ENCODE peak calls at places on chromosomes 13 and 19, in six cellular contexts. L is fibroblast of the aortic adventitia, S is BJ, G is DND-41, R is GM12864, B is PC-9. J is an unnamed sample.

GRCh38 chr13:76791290-76791664 is 94.9 kb downstream of the KCTD12 start:
- DNase-seq in L (no peak), S (no peak), G (no peak), R (no peak), B (no peak), J (no peak)

GRCh38 chr13:25657062-25657588 is 285.4 kb downstream of the ATP8A2 start:
- DNase-seq in L (no peak), S (no peak), G (no peak), R (no peak), B (no peak), J (no peak)

GRCh38 chr19:19426799-19427198 is 21.3 kb downstream of the GATAD2A start:
- DNase-seq in L (no peak), S (no peak), G (no peak), R (no peak), B (no peak), J (no peak)

GRCh38 chr13:33846306-33847062 is 28.5 kb downstream of the RFC3 start:
- DNase-seq in L (no peak), S (no peak), G (no peak), R (no peak), B (no peak), J (no peak)

GRCh38 chr13:38607136-38607535 is 79.7 kb upstream of the FREM2 start:
- DNase-seq in L (no peak), S (no peak), G (no peak), R (no peak), B (no peak), J (no peak)

GRCh38 chr13:67792151-67792665 is 562.1 kb upstream of the PCDH9 start:
- DNase-seq in L (no peak), S (no peak), G (no peak), R (no peak), B (no peak), J (no peak)

GRCh38 chr19:18364826-18365528 is 21.0 kb upstream of the GDF15 start:
- DNase-seq in L (peak; percentile 100), S (peak; percentile 99), G (peak; percentile 16), R (no peak), B (peak; percentile 100), J (peak; percentile 98)

GRCh38 chr13:113937073-113937472 is 36.8 kb downstream of the C13orf46 start:
- DNase-seq in L (no peak), S (no peak), G (no peak), R (no peak), B (no peak), J (no peak)

GRCh38 chr13:112246731-112247470 is 129.3 kb upstream of the SPACA7 start:
- DNase-seq in L (no peak), S (no peak), G (no peak), R (no peak), B (no peak), J (no peak)

GRCh38 chr19:45825263-45825605 is 10.1 kb upstream of the RSPH6A start:
- DNase-seq in L (no peak), S (no peak), G (no peak), R (no peak), B (no peak), J (no peak)

GRCh38 chr13:23921451-23921888 is 24.2 kb upstream of the C1QTNF9B start:
- DNase-seq in L (peak; percentile 73), S (no peak), G (no peak), R (no peak), B (peak; percentile 43), J (peak; percentile 60)

GRCh38 chr13:79589605-79590511 is 108.9 kb downstream of the NDFIP2 start:
- DNase-seq in L (peak; percentile 54), S (no peak), G (no peak), R (no peak), B (peak; percentile 70), J (no peak)

GRCh38 chr13:23621316-23621645 is 51.1 kb downstream of the TNFRSF19 start:
- DNase-seq in L (peak; percentile 42), S (peak; percentile 57), G (no peak), R (no peak), B (no peak), J (peak; percentile 89)

GRCh38 chr19:5022066-5022860 is 53.4 kb downstream of the KDM4B start:
- DNase-seq in L (no peak), S (no peak), G (no peak), R (no peak), B (no peak), J (no peak)

GRCh38 chr19:37920591-37921450 is 13.8 kb downstream of the SIPA1L3 start:
- DNase-seq in L (no peak), S (no peak), G (no peak), R (no peak), B (no peak), J (no peak)

GRCh38 chr13:53778937-53779336 is 750.3 kb downstream of the OLFM4 start:
- DNase-seq in L (no peak), S (no peak), G (no peak), R (no peak), B (no peak), J (no peak)

GRCh38 chr19:39927524-39928356 is 6.7 kb downstream of the FCGBP start:
- DNase-seq in L (no peak), S (no peak), G (no peak), R (no peak), B (no peak), J (no peak)

GRCh38 chr13:36919206-36919832 is 719 bp downstream of the SMAD9 start:
- DNase-seq in L (peak; percentile 33), S (no peak), G (no peak), R (no peak), B (no peak), J (peak; percentile 28)

GRCh38 chr19:47228937-47229673 is 1.9 kb downstream of the BBC3 start:
- DNase-seq in L (peak; percentile 56), S (no peak), G (peak; percentile 33), R (no peak), B (peak; percentile 38), J (peak; percentile 36)

GRCh38 chr19:45311640-45312039 is 11.0 kb downstream of the CKM start:
- DNase-seq in L (no peak), S (no peak), G (no peak), R (no peak), B (no peak), J (no peak)

GRCh38 chr13:48009298-48009697 is 8.2 kb upstream of the SUCLA2 start:
- DNase-seq in L (peak; percentile 80), S (peak; percentile 46), G (no peak), R (no peak), B (peak; percentile 97), J (peak; percentile 59)

GRCh38 chr13:42048625-42049453 is at the start of gene DGKH:
- DNase-seq in L (peak; percentile 71), S (no peak), G (peak; percentile 69), R (no peak), B (peak; percentile 38), J (peak; percentile 68)

GRCh38 chr13:51645154-51645650 is 60.9 kb downstream of the WDFY2 start:
- DNase-seq in L (peak; percentile 74), S (peak; percentile 46), G (peak; percentile 12), R (no peak), B (peak; percentile 63), J (peak; percentile 83)

GRCh38 chr13:47437411-47437810 is 540.6 kb upstream of the HTR2A start:
- DNase-seq in L (peak; percentile 48), S (peak; percentile 67), G (no peak), R (no peak), B (no peak), J (peak; percentile 65)

GRCh38 chr19:5394907-5395505 is 54.4 kb upstream of the PTPRS start:
- DNase-seq in L (no peak), S (no peak), G (no peak), R (no peak), B (no peak), J (no peak)

GRCh38 chr13:75364131-75364713 is 117.7 kb downstream of the TBC1D4 start:
- DNase-seq in L (no peak), S (no peak), G (no peak), R (no peak), B (no peak), J (no peak)

GRCh38 chr13:80341771-80342271 is 895 bp upstream of the SPRY2 start:
- DNase-seq in L (peak; percentile 60), S (no peak), G (peak; percentile 21), R (no peak), B (no peak), J (no peak)

GRCh38 chr13:51317262-51317661 is 22.2 kb upstream of the SERPINE3 start:
- DNase-seq in L (peak; percentile 62), S (no peak), G (no peak), R (no peak), B (no peak), J (peak; percentile 48)

GRCh38 chr19:39126593-39127187 is 1.1 kb downstream of the PAK4 start:
- DNase-seq in L (peak; percentile 54), S (no peak), G (no peak), R (no peak), B (peak; percentile 46), J (no peak)

GRCh38 chr19:13574933-13575332 is 68.7 kb upstream of the CACNA1A start:
- DNase-seq in L (peak; percentile 21), S (no peak), G (no peak), R (no peak), B (no peak), J (peak; percentile 7)
- TF ChIP-seq CTCF in L (peak; percentile 51), S (peak; percentile 54), G (no peak), R (peak; percentile 26), B (peak; percentile 59), J (peak; percentile 77)

GRCh38 chr19:57719901-57720519 is 7.4 kb downstream of the ZNF671 start:
- DNase-seq in L (no peak), S (no peak), G (no peak), R (no peak), B (no peak), J (no peak)
- TF ChIP-seq CTCF in L (no peak), S (no peak), G (no peak), R (no peak), B (no peak), J (no peak)

DNA sequence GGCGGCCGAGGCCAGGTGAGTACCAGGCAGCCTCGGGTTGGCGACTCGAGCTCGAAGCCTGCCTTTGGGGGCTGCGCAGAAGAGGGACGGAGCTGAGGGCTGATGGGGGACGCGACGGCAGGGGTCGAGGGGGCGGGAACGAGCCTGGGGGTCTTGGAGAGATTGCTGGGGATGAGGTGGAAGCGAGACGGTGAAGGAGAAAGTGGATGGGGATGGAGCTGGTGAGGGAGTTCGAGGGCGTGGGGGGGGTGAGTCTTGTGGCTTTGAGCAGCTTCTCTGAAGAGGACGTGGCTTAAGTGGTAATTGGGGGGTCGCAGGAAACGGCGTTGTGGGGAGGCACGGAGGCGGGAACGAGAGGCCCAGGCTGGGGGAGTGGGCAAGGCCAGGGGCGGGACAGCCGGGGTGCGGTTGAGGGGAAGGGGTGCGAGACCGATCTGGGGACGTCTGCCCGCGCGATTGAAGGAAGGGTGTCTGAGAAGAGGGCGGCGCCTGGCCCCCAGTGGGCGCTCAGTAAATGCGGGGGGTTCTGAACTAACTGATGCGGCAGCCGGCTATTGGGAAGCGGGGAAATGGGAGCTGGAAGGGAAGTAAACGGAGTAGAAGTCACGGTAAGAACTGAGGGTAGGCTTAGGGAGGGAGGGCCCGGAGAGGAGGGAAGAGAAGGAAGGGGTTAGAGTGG is 422 bp downstream of the MYO9B start:
- DNase-seq in L (no peak), S (no peak), G (peak; percentile 83), R (no peak), B (no peak), J (no peak)
- TF ChIP-seq CTCF in L (no peak), S (no peak), G (no peak), R (no peak), B (no peak), J (no peak)

DNA sequence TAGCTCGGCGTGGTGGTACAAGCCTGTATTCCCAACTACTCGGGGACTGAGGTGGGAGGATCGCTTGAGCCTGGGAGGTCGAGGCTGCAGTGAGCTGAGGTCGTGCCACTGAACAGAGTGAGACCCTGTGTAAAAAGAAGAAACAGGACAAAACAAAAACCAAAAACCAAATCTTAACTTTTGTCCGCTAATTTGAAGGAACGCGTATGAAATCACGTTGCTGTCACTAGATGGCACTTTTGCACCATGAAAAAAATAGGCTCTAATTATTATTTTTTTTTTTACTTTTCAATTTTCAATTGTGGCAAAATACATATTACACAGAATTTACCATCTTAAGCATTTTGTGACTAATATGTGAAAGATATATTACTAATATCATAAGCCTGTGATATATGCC is 17.6 kb upstream of the ZNF835 start:
- DNase-seq in L (no peak), S (no peak), G (no peak), R (no peak), B (no peak), J (no peak)
- TF ChIP-seq CTCF in L (no peak), S (no peak), G (peak; percentile 20), R (no peak), B (peak; percentile 48), J (peak; percentile 37)

J was measured in HFFc6.